ENCODE peak calls at places on chromosomes 2 and 18, in ten cellular contexts. G is NCI-H1417; B is stimulated activated CD4-positive, alpha-beta T cell treated with anti-CD3 and anti-CD28 coated beads, TNF-alpha, amount 100 ng/mL, for 24 hours; C is choroid plexus epithelial cell; F is T-cell; J is endothelial cell of umbilical vein; W is lower lobe of right lung; D is GM12891; Q is Right ventricle myocardium inferior; Y is GM10248. M is an unnamed sample.

GRCh38 chr18:30889582-30890301 is 152.8 kb downstream of the DSC3 start:
- DNase-seq in G (peak; percentile 15), B (no peak), C (peak; percentile 10), F (no peak), J (peak; percentile 33), W (no peak), D (no peak), Q (no peak), Y (no peak), M (no peak)

GRCh38 chr18:9742588-9743131 is 34.6 kb downstream of the RAB31 start:
- DNase-seq in G (no peak), B (no peak), C (peak; percentile 63), F (no peak), J (peak; percentile 70), W (no peak), D (no peak), Q (no peak), Y (no peak), M (no peak)

GRCh38 chr18:56627991-56628390 is 10.4 kb downstream of the TXNL1 start:
- DNase-seq in G (no peak), B (no peak), C (no peak), F (no peak), J (no peak), W (no peak), D (no peak), Q (no peak), Y (no peak), M (no peak)

GRCh38 chr2:96527990-96528679 is 8.4 kb upstream of the ARID5A start:
- DNase-seq in G (no peak), B (peak; percentile 44), C (peak; percentile 43), F (peak; percentile 44), J (peak; percentile 75), W (peak; percentile 75), D (no peak), Q (peak; percentile 78), Y (no peak), M (peak; percentile 95)

GRCh38 chr2:68385232-68385906 is 20.3 kb downstream of the PLEK start:
- DNase-seq in G (no peak), B (no peak), C (no peak), F (no peak), J (no peak), W (no peak), D (no peak), Q (no peak), Y (peak; percentile 31), M (no peak)

GRCh38 chr2:165055081-165055879 is 100.0 kb upstream of the SLC38A11 start:
- DNase-seq in G (no peak), B (no peak), C (peak; percentile 54), F (no peak), J (peak; percentile 8), W (no peak), D (no peak), Q (no peak), Y (no peak), M (no peak)

GRCh38 chr2:199663157-199663556 is 187.8 kb downstream of the FTCDNL1 start:
- DNase-seq in G (no peak), B (no peak), C (no peak), F (no peak), J (no peak), W (no peak), D (no peak), Q (no peak), Y (peak; percentile 38), M (no peak)

GRCh38 chr2:219510512-219511135 is 3.7 kb upstream of the ASIC4 start:
- DNase-seq in G (no peak), B (no peak), C (no peak), F (no peak), J (no peak), W (no peak), D (no peak), Q (no peak), Y (no peak), M (no peak)

GRCh38 chr2:157837851-157838441 is 38.2 kb downstream of the ACVR1 start:
- DNase-seq in G (peak; percentile 44), B (no peak), C (peak; percentile 62), F (no peak), J (peak; percentile 80), W (no peak), D (no peak), Q (no peak), Y (no peak), M (no peak)

GRCh38 chr2:72149556-72150156 is 2.0 kb upstream of the CYP26B1 start:
- DNase-seq in G (no peak), B (no peak), C (no peak), F (no peak), J (peak; percentile 26), W (no peak), D (no peak), Q (no peak), Y (peak; percentile 16), M (peak; percentile 74)

GRCh38 chr2:85353876-85354285 is 447 bp downstream of the RETSAT start:
- DNase-seq in G (no peak), B (no peak), C (peak; percentile 4), F (no peak), J (peak; percentile 21), W (peak; percentile 66), D (no peak), Q (no peak), Y (no peak), M (no peak)

GRCh38 chr2:62112192-62112591 is 83.7 kb upstream of the B3GNT2 start:
- DNase-seq in G (no peak), B (no peak), C (no peak), F (no peak), J (peak; percentile 83), W (no peak), D (no peak), Q (no peak), Y (no peak), M (no peak)

GRCh38 chr2:217622205-217622621 is 380.6 kb downstream of the TNS1 start:
- DNase-seq in G (no peak), B (no peak), C (peak; percentile 64), F (no peak), J (no peak), W (no peak), D (no peak), Q (no peak), Y (no peak), M (no peak)

GRCh38 chr2:15963977-15964670 is 23.8 kb downstream of the MYCN start:
- DNase-seq in G (no peak), B (no peak), C (no peak), F (no peak), J (no peak), W (no peak), D (no peak), Q (no peak), Y (no peak), M (no peak)

GRCh38 chr2:151707857-151708256 is 26.4 kb downstream of the NEB start:
- DNase-seq in G (no peak), B (no peak), C (no peak), F (no peak), J (no peak), W (no peak), D (no peak), Q (no peak), Y (no peak), M (no peak)

GRCh38 chr18:8844721-8845148 is 139.4 kb downstream of the MTCL1 start:
- DNase-seq in G (peak; percentile 30), B (no peak), C (no peak), F (peak; percentile 2), J (no peak), W (no peak), D (no peak), Q (no peak), Y (no peak), M (no peak)

GRCh38 chr18:79596451-79597175 is 83.0 kb upstream of the CTDP1 start:
- DNase-seq in G (no peak), B (no peak), C (no peak), F (no peak), J (no peak), W (peak; percentile 25), D (no peak), Q (peak; percentile 47), Y (no peak), M (peak; percentile 67)

GRCh38 chr2:157874997-157875719 is 972 bp downstream of the ACVR1 start:
- DNase-seq in G (no peak), B (no peak), C (peak; percentile 83), F (peak; percentile 21), J (peak; percentile 58), W (peak; percentile 51), D (no peak), Q (no peak), Y (no peak), M (peak; percentile 83)